ENCODE peak calls at places on chromosome 4, in ten cellular contexts. One of them, this sample, is unnamed.

GRCh38 chr4:128333309-128334006 is 45.8 kb upstream of the PGRMC2 start:
- DNase-seq in A172: no peak
- DNase-seq in activated T-helper 1 cell treated with anti-CD3 and anti-CD28 coated beads, Interleukin-12 subunit alpha, Interleukin-12 subunit beta, Interleukin-2, Interleukin-4 antibody, amounts not matched to agents 30 ng/mL and 10 ng/mL and 1 ng/mL, durations not matched to agents 14 hours and 24 hours and 36 hours: no peak
- DNase-seq in GM04504: no peak
- DNase-seq in left lung: no peak
- DNase-seq in NCI-H510A: no peak
- DNase-seq in spleen: no peak
- DNase-seq in IMR-90: no peak
- DNase-seq in myocyte: peak; percentile 24
- DNase-seq in A549: no peak
- DNase-seq in this sample: no peak

GRCh38 chr4:186029731-186030421 is 39.1 kb upstream of the TLR3 start:
- DNase-seq in myocyte: peak; percentile 63
- DNase-seq in spleen: no peak
- DNase-seq in IMR-90: peak; percentile 5
- DNase-seq in left lung: peak; percentile 37
- DNase-seq in NCI-H510A: no peak
- DNase-seq in A549: no peak
- DNase-seq in GM04504: no peak
- DNase-seq in A172: no peak
- DNase-seq in activated T-helper 1 cell treated with anti-CD3 and anti-CD28 coated beads, Interleukin-12 subunit alpha, Interleukin-12 subunit beta, Interleukin-2, Interleukin-4 antibody, amounts not matched to agents 30 ng/mL and 10 ng/mL and 1 ng/mL, durations not matched to agents 14 hours and 24 hours and 36 hours: no peak
- DNase-seq in this sample: no peak

GRCh38 chr4:7395635-7396034 is 39.1 kb downstream of the PSAPL1 start:
- DNase-seq in IMR-90: no peak
- DNase-seq in spleen: peak; percentile 35
- DNase-seq in A172: no peak
- DNase-seq in GM04504: no peak
- DNase-seq in NCI-H510A: no peak
- DNase-seq in A549: no peak
- DNase-seq in myocyte: peak; percentile 68
- DNase-seq in left lung: peak; percentile 9
- DNase-seq in activated T-helper 1 cell treated with anti-CD3 and anti-CD28 coated beads, Interleukin-12 subunit alpha, Interleukin-12 subunit beta, Interleukin-2, Interleukin-4 antibody, amounts not matched to agents 30 ng/mL and 10 ng/mL and 1 ng/mL, durations not matched to agents 14 hours and 24 hours and 36 hours: no peak
- DNase-seq in this sample: peak; percentile 23

GRCh38 chr4:15690020-15690809 is 8.6 kb downstream of the FAM200B start:
- DNase-seq in NCI-H510A: no peak
- DNase-seq in IMR-90: peak; percentile 93
- DNase-seq in A172: peak; percentile 95
- DNase-seq in spleen: no peak
- DNase-seq in A549: peak; percentile 88
- DNase-seq in activated T-helper 1 cell treated with anti-CD3 and anti-CD28 coated beads, Interleukin-12 subunit alpha, Interleukin-12 subunit beta, Interleukin-2, Interleukin-4 antibody, amounts not matched to agents 30 ng/mL and 10 ng/mL and 1 ng/mL, durations not matched to agents 14 hours and 24 hours and 36 hours: no peak
- DNase-seq in GM04504: peak; percentile 62
- DNase-seq in left lung: no peak
- DNase-seq in myocyte: peak; percentile 77
- DNase-seq in this sample: no peak

GRCh38 chr4:87559090-87559837 is 30.1 kb upstream of the SPARCL1 start:
- DNase-seq in myocyte: peak; percentile 85
- DNase-seq in A172: no peak
- DNase-seq in GM04504: no peak
- DNase-seq in spleen: no peak
- DNase-seq in activated T-helper 1 cell treated with anti-CD3 and anti-CD28 coated beads, Interleukin-12 subunit alpha, Interleukin-12 subunit beta, Interleukin-2, Interleukin-4 antibody, amounts not matched to agents 30 ng/mL and 10 ng/mL and 1 ng/mL, durations not matched to agents 14 hours and 24 hours and 36 hours: peak; percentile 19
- DNase-seq in IMR-90: no peak
- DNase-seq in left lung: no peak
- DNase-seq in NCI-H510A: peak; percentile 65
- DNase-seq in A549: no peak
- DNase-seq in this sample: peak; percentile 56

GRCh38 chr4:472881-473574 is 25.9 kb downstream of the ZNF721 start:
- DNase-seq in NCI-H510A: no peak
- DNase-seq in IMR-90: peak; percentile 0
- DNase-seq in activated T-helper 1 cell treated with anti-CD3 and anti-CD28 coated beads, Interleukin-12 subunit alpha, Interleukin-12 subunit beta, Interleukin-2, Interleukin-4 antibody, amounts not matched to agents 30 ng/mL and 10 ng/mL and 1 ng/mL, durations not matched to agents 14 hours and 24 hours and 36 hours: no peak
- DNase-seq in A549: peak; percentile 20
- DNase-seq in left lung: no peak
- DNase-seq in spleen: no peak
- DNase-seq in A172: peak; percentile 16
- DNase-seq in GM04504: peak; percentile 0
- DNase-seq in myocyte: peak; percentile 33
- DNase-seq in this sample: no peak

GRCh38 chr4:107388736-107389135 is 331.3 kb downstream of the PAPSS1 start:
- DNase-seq in myocyte: no peak
- DNase-seq in left lung: no peak
- DNase-seq in activated T-helper 1 cell treated with anti-CD3 and anti-CD28 coated beads, Interleukin-12 subunit alpha, Interleukin-12 subunit beta, Interleukin-2, Interleukin-4 antibody, amounts not matched to agents 30 ng/mL and 10 ng/mL and 1 ng/mL, durations not matched to agents 14 hours and 24 hours and 36 hours: no peak
- DNase-seq in A172: no peak
- DNase-seq in NCI-H510A: no peak
- DNase-seq in IMR-90: no peak
- DNase-seq in GM04504: no peak
- DNase-seq in A549: no peak
- DNase-seq in spleen: no peak
- DNase-seq in this sample: no peak

GRCh38 chr4:55001538-55001937 is 123.9 kb downstream of the KDR start:
- DNase-seq in spleen: no peak
- DNase-seq in activated T-helper 1 cell treated with anti-CD3 and anti-CD28 coated beads, Interleukin-12 subunit alpha, Interleukin-12 subunit beta, Interleukin-2, Interleukin-4 antibody, amounts not matched to agents 30 ng/mL and 10 ng/mL and 1 ng/mL, durations not matched to agents 14 hours and 24 hours and 36 hours: no peak
- DNase-seq in myocyte: peak; percentile 10
- DNase-seq in left lung: no peak
- DNase-seq in A172: no peak
- DNase-seq in GM04504: no peak
- DNase-seq in A549: no peak
- DNase-seq in IMR-90: no peak
- DNase-seq in NCI-H510A: no peak
- DNase-seq in this sample: no peak

GRCh38 chr4:6200922-6201362 is 593 bp upstream of the JAKMIP1 start:
- DNase-seq in activated T-helper 1 cell treated with anti-CD3 and anti-CD28 coated beads, Interleukin-12 subunit alpha, Interleukin-12 subunit beta, Interleukin-2, Interleukin-4 antibody, amounts not matched to agents 30 ng/mL and 10 ng/mL and 1 ng/mL, durations not matched to agents 14 hours and 24 hours and 36 hours: no peak
- DNase-seq in A172: no peak
- DNase-seq in IMR-90: no peak
- DNase-seq in A549: no peak
- DNase-seq in spleen: no peak
- DNase-seq in myocyte: no peak
- DNase-seq in GM04504: no peak
- DNase-seq in NCI-H510A: no peak
- DNase-seq in left lung: no peak
- DNase-seq in this sample: peak; percentile 44

GRCh38 chr4:99664703-99665102 is 7.1 kb upstream of the C4orf54 start:
- DNase-seq in myocyte: no peak
- DNase-seq in A549: no peak
- DNase-seq in NCI-H510A: no peak
- DNase-seq in left lung: no peak
- DNase-seq in IMR-90: no peak
- DNase-seq in GM04504: no peak
- DNase-seq in activated T-helper 1 cell treated with anti-CD3 and anti-CD28 coated beads, Interleukin-12 subunit alpha, Interleukin-12 subunit beta, Interleukin-2, Interleukin-4 antibody, amounts not matched to agents 30 ng/mL and 10 ng/mL and 1 ng/mL, durations not matched to agents 14 hours and 24 hours and 36 hours: no peak
- DNase-seq in spleen: no peak
- DNase-seq in A172: no peak
- DNase-seq in this sample: no peak

GRCh38 chr4:139419388-139419914 is 34.5 kb upstream of the RAB33B start:
- DNase-seq in IMR-90: peak; percentile 86
- DNase-seq in NCI-H510A: no peak
- DNase-seq in left lung: no peak
- DNase-seq in GM04504: peak; percentile 45
- DNase-seq in A172: peak; percentile 49
- DNase-seq in myocyte: peak; percentile 49
- DNase-seq in spleen: no peak
- DNase-seq in A549: no peak
- DNase-seq in activated T-helper 1 cell treated with anti-CD3 and anti-CD28 coated beads, Interleukin-12 subunit alpha, Interleukin-12 subunit beta, Interleukin-2, Interleukin-4 antibody, amounts not matched to agents 30 ng/mL and 10 ng/mL and 1 ng/mL, durations not matched to agents 14 hours and 24 hours and 36 hours: peak; percentile 35
- DNase-seq in this sample: no peak

GRCh38 chr4:7736436-7737267 is 203.0 kb downstream of the AFAP1 start:
- DNase-seq in myocyte: peak; percentile 36
- DNase-seq in activated T-helper 1 cell treated with anti-CD3 and anti-CD28 coated beads, Interleukin-12 subunit alpha, Interleukin-12 subunit beta, Interleukin-2, Interleukin-4 antibody, amounts not matched to agents 30 ng/mL and 10 ng/mL and 1 ng/mL, durations not matched to agents 14 hours and 24 hours and 36 hours: no peak
- DNase-seq in A172: peak; percentile 81
- DNase-seq in A549: no peak
- DNase-seq in spleen: peak; percentile 68
- DNase-seq in GM04504: no peak
- DNase-seq in NCI-H510A: no peak
- DNase-seq in IMR-90: peak; percentile 46
- DNase-seq in left lung: no peak
- DNase-seq in this sample: no peak

GRCh38 chr4:107283587-107284559 is 247.8 kb upstream of the DKK2 start:
- DNase-seq in IMR-90: peak; percentile 95
- DNase-seq in GM04504: peak; percentile 91
- DNase-seq in activated T-helper 1 cell treated with anti-CD3 and anti-CD28 coated beads, Interleukin-12 subunit alpha, Interleukin-12 subunit beta, Interleukin-2, Interleukin-4 antibody, amounts not matched to agents 30 ng/mL and 10 ng/mL and 1 ng/mL, durations not matched to agents 14 hours and 24 hours and 36 hours: no peak
- DNase-seq in A549: peak; percentile 2
- DNase-seq in left lung: no peak
- DNase-seq in spleen: no peak
- DNase-seq in NCI-H510A: no peak
- DNase-seq in A172: peak; percentile 78
- DNase-seq in myocyte: peak; percentile 84
- DNase-seq in this sample: no peak

GRCh38 chr4:66045913-66046312 is 375.6 kb upstream of the EPHA5 start:
- DNase-seq in spleen: no peak
- DNase-seq in left lung: no peak
- DNase-seq in A549: no peak
- DNase-seq in A172: no peak
- DNase-seq in GM04504: no peak
- DNase-seq in activated T-helper 1 cell treated with anti-CD3 and anti-CD28 coated beads, Interleukin-12 subunit alpha, Interleukin-12 subunit beta, Interleukin-2, Interleukin-4 antibody, amounts not matched to agents 30 ng/mL and 10 ng/mL and 1 ng/mL, durations not matched to agents 14 hours and 24 hours and 36 hours: no peak
- DNase-seq in myocyte: no peak
- DNase-seq in NCI-H510A: no peak
- DNase-seq in IMR-90: no peak
- DNase-seq in this sample: no peak

GRCh38 chr4:176788971-176789370 is 3.8 kb downstream of the VEGFC start:
- DNase-seq in IMR-90: no peak
- DNase-seq in left lung: no peak
- DNase-seq in A172: no peak
- DNase-seq in GM04504: no peak
- DNase-seq in spleen: no peak
- DNase-seq in A549: no peak
- DNase-seq in NCI-H510A: no peak
- DNase-seq in activated T-helper 1 cell treated with anti-CD3 and anti-CD28 coated beads, Interleukin-12 subunit alpha, Interleukin-12 subunit beta, Interleukin-2, Interleukin-4 antibody, amounts not matched to agents 30 ng/mL and 10 ng/mL and 1 ng/mL, durations not matched to agents 14 hours and 24 hours and 36 hours: no peak
- DNase-seq in myocyte: peak; percentile 59
- DNase-seq in this sample: no peak

GRCh38 chr4:121237069-121237399 is 72.9 kb upstream of the TNIP3 start:
- DNase-seq in A172: no peak
- DNase-seq in IMR-90: no peak
- DNase-seq in NCI-H510A: no peak
- DNase-seq in spleen: no peak
- DNase-seq in A549: no peak
- DNase-seq in myocyte: no peak
- DNase-seq in activated T-helper 1 cell treated with anti-CD3 and anti-CD28 coated beads, Interleukin-12 subunit alpha, Interleukin-12 subunit beta, Interleukin-2, Interleukin-4 antibody, amounts not matched to agents 30 ng/mL and 10 ng/mL and 1 ng/mL, durations not matched to agents 14 hours and 24 hours and 36 hours: no peak
- DNase-seq in left lung: no peak
- DNase-seq in GM04504: no peak
- DNase-seq in this sample: no peak

GRCh38 chr4:83582289-83582756 is 46.4 kb downstream of the GPAT3 start:
- DNase-seq in spleen: no peak
- DNase-seq in myocyte: peak; percentile 62
- DNase-seq in activated T-helper 1 cell treated with anti-CD3 and anti-CD28 coated beads, Interleukin-12 subunit alpha, Interleukin-12 subunit beta, Interleukin-2, Interleukin-4 antibody, amounts not matched to agents 30 ng/mL and 10 ng/mL and 1 ng/mL, durations not matched to agents 14 hours and 24 hours and 36 hours: no peak
- DNase-seq in NCI-H510A: peak; percentile 2
- DNase-seq in A172: peak; percentile 30
- DNase-seq in GM04504: peak; percentile 36
- DNase-seq in A549: peak; percentile 59
- DNase-seq in left lung: no peak
- DNase-seq in IMR-90: no peak
- DNase-seq in this sample: peak; percentile 28

GRCh38 chr4:28686618-28687017 is 1826.0 kb downstream of the STIM2 start:
- DNase-seq in NCI-H510A: no peak
- DNase-seq in IMR-90: peak; percentile 38
- DNase-seq in myocyte: peak; percentile 38
- DNase-seq in A172: peak; percentile 59
- DNase-seq in spleen: peak; percentile 66
- DNase-seq in left lung: no peak
- DNase-seq in A549: peak; percentile 33
- DNase-seq in GM04504: no peak
- DNase-seq in activated T-helper 1 cell treated with anti-CD3 and anti-CD28 coated beads, Interleukin-12 subunit alpha, Interleukin-12 subunit beta, Interleukin-2, Interleukin-4 antibody, amounts not matched to agents 30 ng/mL and 10 ng/mL and 1 ng/mL, durations not matched to agents 14 hours and 24 hours and 36 hours: no peak
- DNase-seq in this sample: no peak

GRCh38 chr4:3712112-3712805 is 53.9 kb upstream of the ADRA2C start:
- DNase-seq in myocyte: no peak
- DNase-seq in NCI-H510A: no peak
- DNase-seq in spleen: peak; percentile 47
- DNase-seq in left lung: no peak
- DNase-seq in A172: no peak
- DNase-seq in A549: no peak
- DNase-seq in activated T-helper 1 cell treated with anti-CD3 and anti-CD28 coated beads, Interleukin-12 subunit alpha, Interleukin-12 subunit beta, Interleukin-2, Interleukin-4 antibody, amounts not matched to agents 30 ng/mL and 10 ng/mL and 1 ng/mL, durations not matched to agents 14 hours and 24 hours and 36 hours: no peak
- DNase-seq in GM04504: no peak
- DNase-seq in IMR-90: no peak
- DNase-seq in this sample: no peak

GRCh38 chr4:17708992-17709759 is 72.2 kb downstream of the FAM184B start:
- DNase-seq in A172: no peak
- DNase-seq in NCI-H510A: no peak
- DNase-seq in GM04504: no peak
- DNase-seq in IMR-90: no peak
- DNase-seq in spleen: no peak
- DNase-seq in A549: no peak
- DNase-seq in myocyte: no peak
- DNase-seq in activated T-helper 1 cell treated with anti-CD3 and anti-CD28 coated beads, Interleukin-12 subunit alpha, Interleukin-12 subunit beta, Interleukin-2, Interleukin-4 antibody, amounts not matched to agents 30 ng/mL and 10 ng/mL and 1 ng/mL, durations not matched to agents 14 hours and 24 hours and 36 hours: no peak
- DNase-seq in left lung: no peak
- DNase-seq in this sample: no peak

GRCh38 chr4:60865238-60865637 is 334.9 kb upstream of the ADGRL3 start:
- DNase-seq in NCI-H510A: no peak
- DNase-seq in left lung: no peak
- DNase-seq in A172: no peak
- DNase-seq in activated T-helper 1 cell treated with anti-CD3 and anti-CD28 coated beads, Interleukin-12 subunit alpha, Interleukin-12 subunit beta, Interleukin-2, Interleukin-4 antibody, amounts not matched to agents 30 ng/mL and 10 ng/mL and 1 ng/mL, durations not matched to agents 14 hours and 24 hours and 36 hours: no peak
- DNase-seq in myocyte: no peak
- DNase-seq in IMR-90: no peak
- DNase-seq in A549: no peak
- DNase-seq in GM04504: no peak
- DNase-seq in spleen: no peak
- DNase-seq in this sample: no peak

GRCh38 chr4:156677136-156677535 is 294.5 kb downstream of the PDGFC start:
- DNase-seq in A172: peak; percentile 42
- DNase-seq in A549: peak; percentile 52
- DNase-seq in myocyte: peak; percentile 86
- DNase-seq in left lung: no peak
- DNase-seq in IMR-90: no peak
- DNase-seq in GM04504: peak; percentile 57
- DNase-seq in NCI-H510A: no peak
- DNase-seq in spleen: no peak
- DNase-seq in activated T-helper 1 cell treated with anti-CD3 and anti-CD28 coated beads, Interleukin-12 subunit alpha, Interleukin-12 subunit beta, Interleukin-2, Interleukin-4 antibody, amounts not matched to agents 30 ng/mL and 10 ng/mL and 1 ng/mL, durations not matched to agents 14 hours and 24 hours and 36 hours: no peak
- DNase-seq in this sample: no peak

GRCh38 chr4:123977623-123978022 is 581.0 kb downstream of the SPRY1 start:
- DNase-seq in A549: no peak
- DNase-seq in spleen: no peak
- DNase-seq in A172: no peak
- DNase-seq in IMR-90: peak; percentile 26
- DNase-seq in left lung: no peak
- DNase-seq in NCI-H510A: no peak
- DNase-seq in GM04504: no peak
- DNase-seq in activated T-helper 1 cell treated with anti-CD3 and anti-CD28 coated beads, Interleukin-12 subunit alpha, Interleukin-12 subunit beta, Interleukin-2, Interleukin-4 antibody, amounts not matched to agents 30 ng/mL and 10 ng/mL and 1 ng/mL, durations not matched to agents 14 hours and 24 hours and 36 hours: no peak
- DNase-seq in myocyte: peak; percentile 40
- DNase-seq in this sample: no peak

GRCh38 chr4:151415978-151416377 is 7.0 kb downstream of the FHIP1A start:
- DNase-seq in activated T-helper 1 cell treated with anti-CD3 and anti-CD28 coated beads, Interleukin-12 subunit alpha, Interleukin-12 subunit beta, Interleukin-2, Interleukin-4 antibody, amounts not matched to agents 30 ng/mL and 10 ng/mL and 1 ng/mL, durations not matched to agents 14 hours and 24 hours and 36 hours: no peak
- DNase-seq in A172: peak; percentile 43
- DNase-seq in GM04504: peak; percentile 34
- DNase-seq in myocyte: peak; percentile 62
- DNase-seq in A549: no peak
- DNase-seq in left lung: no peak
- DNase-seq in NCI-H510A: no peak
- DNase-seq in spleen: no peak
- DNase-seq in IMR-90: peak; percentile 50
- DNase-seq in this sample: no peak

GRCh38 chr4:106868381-106869035 is 167.6 kb downstream of the DKK2 start:
- DNase-seq in activated T-helper 1 cell treated with anti-CD3 and anti-CD28 coated beads, Interleukin-12 subunit alpha, Interleukin-12 subunit beta, Interleukin-2, Interleukin-4 antibody, amounts not matched to agents 30 ng/mL and 10 ng/mL and 1 ng/mL, durations not matched to agents 14 hours and 24 hours and 36 hours: no peak
- DNase-seq in IMR-90: no peak
- DNase-seq in spleen: no peak
- DNase-seq in left lung: no peak
- DNase-seq in NCI-H510A: no peak
- DNase-seq in A172: peak; percentile 1
- DNase-seq in myocyte: peak; percentile 59
- DNase-seq in A549: no peak
- DNase-seq in GM04504: no peak
- DNase-seq in this sample: no peak

GRCh38 chr4:6134612-6135220 is 65.6 kb downstream of the JAKMIP1 start:
- DNase-seq in GM04504: no peak
- DNase-seq in A549: peak; percentile 56
- DNase-seq in A172: peak; percentile 13
- DNase-seq in left lung: no peak
- DNase-seq in IMR-90: no peak
- DNase-seq in NCI-H510A: no peak
- DNase-seq in myocyte: peak; percentile 4
- DNase-seq in activated T-helper 1 cell treated with anti-CD3 and anti-CD28 coated beads, Interleukin-12 subunit alpha, Interleukin-12 subunit beta, Interleukin-2, Interleukin-4 antibody, amounts not matched to agents 30 ng/mL and 10 ng/mL and 1 ng/mL, durations not matched to agents 14 hours and 24 hours and 36 hours: peak; percentile 46
- DNase-seq in spleen: peak; percentile 73
- DNase-seq in this sample: no peak